ENCODE peak calls at places on chromosomes 4 and X, in four cellular contexts. L, M, G and K are unnamed samples.

GRCh38 chrX:10064736-10065135 is 92.0 kb upstream of the CLCN4 start:
- DNase-seq in M (no peak), L (no peak), G (no peak), K (no peak)

GRCh38 chr4:45324381-45325111 is 598.2 kb upstream of the GNPDA2 start:
- DNase-seq in G (no peak), L (no peak), M (no peak), K (no peak)

GRCh38 chr4:61374612-61374920 is 174.4 kb downstream of the ADGRL3 start:
- DNase-seq in M (no peak), L (no peak), G (no peak), K (no peak)

GRCh38 chr4:73583661-73584060 is 36.6 kb downstream of the RASSF6 start:
- DNase-seq in G (no peak), L (no peak), M (no peak), K (no peak)

GRCh38 chr4:86853209-86853608 is 4.0 kb upstream of the SLC10A6 start:
- DNase-seq in M (no peak), L (no peak), G (no peak), K (no peak)

GRCh38 chr4:169377367-169377766 is 106.6 kb upstream of the SH3RF1 start:
- DNase-seq in M (no peak), G (no peak), L (no peak), K (no peak)

GRCh38 chr4:123616970-123617392 is 220.4 kb downstream of the SPRY1 start:
- DNase-seq in L (peak; percentile 64), G (peak; percentile 25), M (no peak), K (peak; percentile 20)

GRCh38 chrX:63330681-63331080 is 20.5 kb downstream of the SPIN4 start:
- DNase-seq in M (no peak), L (peak; percentile 23), G (no peak), K (no peak)

GRCh38 chr4:69546121-69546520 is 50.4 kb upstream of the UGT2B4 start:
- DNase-seq in G (no peak), M (no peak), L (no peak), K (no peak)

GRCh38 chr4:61934201-61934600 is 734.1 kb downstream of the ADGRL3 start:
- DNase-seq in G (no peak), L (no peak), M (no peak), K (no peak)

GRCh38 chr4:40321671-40322131 is 13.4 kb upstream of the CHRNA9 start:
- DNase-seq in L (peak; percentile 33), G (no peak), M (no peak), K (no peak)

GRCh38 chr4:86831262-86832090 is 17.7 kb downstream of the SLC10A6 start:
- DNase-seq in L (no peak), M (no peak), G (no peak), K (no peak)

GRCh38 chr4:159434496-159435241 is 331.8 kb downstream of the RAPGEF2 start:
- DNase-seq in L (no peak), G (no peak), M (no peak), K (no peak)

GRCh38 chr4:128571747-128572146 is 237.8 kb upstream of the JADE1 start:
- DNase-seq in G (no peak), M (no peak), L (no peak), K (no peak)

GRCh38 chrX:107571296-107571998 is 56.9 kb upstream of the PRPS1 start:
- DNase-seq in L (peak; percentile 18), M (no peak), G (no peak), K (no peak)

GRCh38 chr4:3253808-3254207 is 4.8 kb downstream of the MSANTD1 start:
- DNase-seq in M (no peak), G (no peak), L (no peak), K (peak; percentile 5)

GRCh38 chr4:172515266-172515879 is 653.2 kb upstream of the GALNT7 start:
- DNase-seq in L (no peak), G (no peak), M (no peak), K (no peak)

GRCh38 chrX:139204903-139205667 is 325.5 kb upstream of the F9 start:
- DNase-seq in M (no peak), L (peak; percentile 32), G (no peak), K (no peak)

GRCh38 chrX:101206471-101206870 is 13.1 kb upstream of the DRP2 start:
- DNase-seq in L (no peak), G (no peak), M (no peak), K (no peak)

GRCh38 chrX:134095366-134095765 is 110.0 kb upstream of the GPC3 start:
- DNase-seq in L (no peak), M (no peak), G (no peak), K (no peak)

GRCh38 chr4:106444557-106444956 is 76.0 kb upstream of the GIMD1 start:
- DNase-seq in L (no peak), M (no peak), G (no peak), K (no peak)

GRCh38 chr4:40887690-40888089 is 137.9 kb downstream of the NSUN7 start:
- DNase-seq in M (no peak), G (no peak), L (peak; percentile 39), K (no peak)

GRCh38 chrX:3252744-3253143 is 93.7 kb downstream of the MXRA5 start:
- DNase-seq in M (no peak), G (peak; percentile 1), L (no peak), K (no peak)

GRCh38 chrX:16222123-16222522 is 54.8 kb downstream of the MAGEB17 start:
- DNase-seq in G (no peak), M (no peak), L (no peak), K (no peak)

GRCh38 chr4:173448919-173449641 is 50.2 kb upstream of the SCRG1 start:
- DNase-seq in L (no peak), M (peak; percentile 6), G (no peak), K (no peak)

GRCh38 chrX:134144231-134144630 is 92.8 kb upstream of the CCDC160 start:
- DNase-seq in M (no peak), G (no peak), L (no peak), K (no peak)

GRCh38 chrX:68703369-68703768 is 55.9 kb downstream of the STARD8 start:
- DNase-seq in L (no peak), M (no peak), G (no peak), K (no peak)

GRCh38 chrX:69285881-69286545 is 120.8 kb upstream of the PJA1 start:
- DNase-seq in G (peak; percentile 22), L (peak; percentile 37), M (peak; percentile 27), K (peak; percentile 53)

GRCh38 chrX:64885850-64886249 is 90.4 kb downstream of the ZC4H2 start:
- DNase-seq in L (no peak), M (no peak), G (no peak), K (no peak)